ENCODE peak calls at places on chromosome 2, in seven cellular contexts. One of them, this sample, is unnamed.
A peak's percentile ranks its signal among the peaks of the same experiment; 100 is the strongest.

GRCh38 chr2:168025487-168026203 is 221.8 kb downstream of the STK39 start:
- DNase-seq in stimulated activated naive CD8-positive, alpha-beta T cell treated with anti-CD3 and anti-CD28 coated beads, Interleukin-15, amount 100 ng/mL, for 72 hours: no peak
- DNase-seq in neural crest cell: no peak
- DNase-seq in fibroblast of mammary gland: no peak
- DNase-seq in MM.1S: no peak
- DNase-seq in amygdala: no peak
- DNase-seq in T-helper 2 cell: no peak
- DNase-seq in this sample: no peak

GRCh38 chr2:203451011-203451410 is 84.1 kb downstream of the RAPH1 start:
- DNase-seq in fibroblast of mammary gland: no peak
- DNase-seq in T-helper 2 cell: no peak
- DNase-seq in amygdala: no peak
- DNase-seq in stimulated activated naive CD8-positive, alpha-beta T cell treated with anti-CD3 and anti-CD28 coated beads, Interleukin-15, amount 100 ng/mL, for 72 hours: no peak
- DNase-seq in neural crest cell: no peak
- DNase-seq in MM.1S: no peak
- DNase-seq in this sample: no peak

GRCh38 chr2:27779417-27780055 is 8.0 kb downstream of the MRPL33 start:
- DNase-seq in T-helper 2 cell: no peak
- DNase-seq in amygdala: no peak
- DNase-seq in fibroblast of mammary gland: no peak
- DNase-seq in MM.1S: no peak
- DNase-seq in stimulated activated naive CD8-positive, alpha-beta T cell treated with anti-CD3 and anti-CD28 coated beads, Interleukin-15, amount 100 ng/mL, for 72 hours: no peak
- DNase-seq in neural crest cell: no peak
- DNase-seq in this sample: no peak

GRCh38 chr2:189821953-189822748 is 37.9 kb downstream of the PMS1 start:
- DNase-seq in T-helper 2 cell: no peak
- DNase-seq in fibroblast of mammary gland: peak; percentile 61
- DNase-seq in MM.1S: no peak
- DNase-seq in amygdala: no peak
- DNase-seq in neural crest cell: no peak
- DNase-seq in stimulated activated naive CD8-positive, alpha-beta T cell treated with anti-CD3 and anti-CD28 coated beads, Interleukin-15, amount 100 ng/mL, for 72 hours: no peak
- DNase-seq in this sample: no peak

GRCh38 chr2:240131941-240132650 is 4.0 kb downstream of the COPS9 start:
- DNase-seq in neural crest cell: no peak
- DNase-seq in MM.1S: no peak
- DNase-seq in stimulated activated naive CD8-positive, alpha-beta T cell treated with anti-CD3 and anti-CD28 coated beads, Interleukin-15, amount 100 ng/mL, for 72 hours: no peak
- DNase-seq in T-helper 2 cell: no peak
- DNase-seq in amygdala: no peak
- DNase-seq in fibroblast of mammary gland: no peak
- DNase-seq in this sample: no peak

GRCh38 chr2:51085679-51086078 is 53.7 kb upstream of the NRXN1 start:
- DNase-seq in fibroblast of mammary gland: no peak
- DNase-seq in T-helper 2 cell: no peak
- DNase-seq in stimulated activated naive CD8-positive, alpha-beta T cell treated with anti-CD3 and anti-CD28 coated beads, Interleukin-15, amount 100 ng/mL, for 72 hours: no peak
- DNase-seq in amygdala: no peak
- DNase-seq in MM.1S: no peak
- DNase-seq in neural crest cell: no peak
- DNase-seq in this sample: no peak

GRCh38 chr2:120661551-120661950 is 74.1 kb upstream of the GLI2 start:
- DNase-seq in stimulated activated naive CD8-positive, alpha-beta T cell treated with anti-CD3 and anti-CD28 coated beads, Interleukin-15, amount 100 ng/mL, for 72 hours: no peak
- DNase-seq in MM.1S: no peak
- DNase-seq in neural crest cell: peak; percentile 67
- DNase-seq in amygdala: no peak
- DNase-seq in fibroblast of mammary gland: no peak
- DNase-seq in T-helper 2 cell: no peak
- DNase-seq in this sample: no peak

GRCh38 chr2:41735006-41735405 is 312.8 kb upstream of the PKDCC start:
- DNase-seq in MM.1S: no peak
- DNase-seq in T-helper 2 cell: no peak
- DNase-seq in stimulated activated naive CD8-positive, alpha-beta T cell treated with anti-CD3 and anti-CD28 coated beads, Interleukin-15, amount 100 ng/mL, for 72 hours: no peak
- DNase-seq in neural crest cell: no peak
- DNase-seq in amygdala: no peak
- DNase-seq in fibroblast of mammary gland: no peak
- DNase-seq in this sample: no peak

GRCh38 chr2:15855766-15856260 is 84.5 kb upstream of the MYCN start:
- DNase-seq in neural crest cell: no peak
- DNase-seq in fibroblast of mammary gland: no peak
- DNase-seq in MM.1S: no peak
- DNase-seq in stimulated activated naive CD8-positive, alpha-beta T cell treated with anti-CD3 and anti-CD28 coated beads, Interleukin-15, amount 100 ng/mL, for 72 hours: no peak
- DNase-seq in T-helper 2 cell: no peak
- DNase-seq in amygdala: no peak
- DNase-seq in this sample: no peak

GRCh38 chr2:237315170-237315880 is 98.6 kb downstream of the COL6A3 start:
- DNase-seq in T-helper 2 cell: no peak
- DNase-seq in amygdala: peak; percentile 12
- DNase-seq in fibroblast of mammary gland: peak; percentile 93
- DNase-seq in neural crest cell: peak; percentile 23
- DNase-seq in stimulated activated naive CD8-positive, alpha-beta T cell treated with anti-CD3 and anti-CD28 coated beads, Interleukin-15, amount 100 ng/mL, for 72 hours: no peak
- DNase-seq in MM.1S: no peak
- DNase-seq in this sample: no peak

GRCh38 chr2:207763308-207763707 is 6.4 kb downstream of the FZD5 start:
- DNase-seq in fibroblast of mammary gland: no peak
- DNase-seq in amygdala: no peak
- DNase-seq in stimulated activated naive CD8-positive, alpha-beta T cell treated with anti-CD3 and anti-CD28 coated beads, Interleukin-15, amount 100 ng/mL, for 72 hours: no peak
- DNase-seq in MM.1S: no peak
- DNase-seq in T-helper 2 cell: no peak
- DNase-seq in neural crest cell: no peak
- DNase-seq in this sample: no peak

GRCh38 chr2:30385327-30385726 is 61.7 kb upstream of the LCLAT1 start:
- DNase-seq in T-helper 2 cell: no peak
- DNase-seq in MM.1S: no peak
- DNase-seq in amygdala: no peak
- DNase-seq in fibroblast of mammary gland: peak; percentile 48
- DNase-seq in stimulated activated naive CD8-positive, alpha-beta T cell treated with anti-CD3 and anti-CD28 coated beads, Interleukin-15, amount 100 ng/mL, for 72 hours: no peak
- DNase-seq in neural crest cell: peak; percentile 45
- DNase-seq in this sample: no peak

GRCh38 chr2:73939419-73939818 is 12.7 kb downstream of the DGUOK start:
- DNase-seq in T-helper 2 cell: peak; percentile 45
- DNase-seq in amygdala: no peak
- DNase-seq in stimulated activated naive CD8-positive, alpha-beta T cell treated with anti-CD3 and anti-CD28 coated beads, Interleukin-15, amount 100 ng/mL, for 72 hours: peak; percentile 32
- DNase-seq in fibroblast of mammary gland: peak; percentile 86
- DNase-seq in MM.1S: no peak
- DNase-seq in neural crest cell: no peak
- DNase-seq in this sample: no peak

GRCh38 chr2:69483696-69484095 is 46.5 kb upstream of the NFU1 start:
- DNase-seq in amygdala: no peak
- DNase-seq in neural crest cell: no peak
- DNase-seq in fibroblast of mammary gland: no peak
- DNase-seq in stimulated activated naive CD8-positive, alpha-beta T cell treated with anti-CD3 and anti-CD28 coated beads, Interleukin-15, amount 100 ng/mL, for 72 hours: no peak
- DNase-seq in T-helper 2 cell: no peak
- DNase-seq in MM.1S: no peak
- DNase-seq in this sample: no peak

GRCh38 chr2:175883586-175884194 is 118.4 kb downstream of the LNPK start:
- DNase-seq in fibroblast of mammary gland: no peak
- DNase-seq in amygdala: no peak
- DNase-seq in stimulated activated naive CD8-positive, alpha-beta T cell treated with anti-CD3 and anti-CD28 coated beads, Interleukin-15, amount 100 ng/mL, for 72 hours: no peak
- DNase-seq in T-helper 2 cell: no peak
- DNase-seq in neural crest cell: no peak
- DNase-seq in MM.1S: no peak
- DNase-seq in this sample: no peak

GRCh38 chr2:196170202-196170680 is 1.1 kb downstream of the STK17B start:
- DNase-seq in T-helper 2 cell: peak; percentile 93
- DNase-seq in amygdala: no peak
- DNase-seq in stimulated activated naive CD8-positive, alpha-beta T cell treated with anti-CD3 and anti-CD28 coated beads, Interleukin-15, amount 100 ng/mL, for 72 hours: peak; percentile 76
- DNase-seq in MM.1S: peak; percentile 69
- DNase-seq in fibroblast of mammary gland: peak; percentile 79
- DNase-seq in neural crest cell: no peak
- DNase-seq in this sample: no peak

GRCh38 chr2:191705084-191705483 is 27.1 kb downstream of the NABP1 start:
- DNase-seq in MM.1S: no peak
- DNase-seq in T-helper 2 cell: no peak
- DNase-seq in stimulated activated naive CD8-positive, alpha-beta T cell treated with anti-CD3 and anti-CD28 coated beads, Interleukin-15, amount 100 ng/mL, for 72 hours: no peak
- DNase-seq in amygdala: no peak
- DNase-seq in fibroblast of mammary gland: no peak
- DNase-seq in neural crest cell: no peak
- DNase-seq in this sample: no peak

GRCh38 chr2:60299179-60299578 is 254.3 kb downstream of the BCL11A start:
- DNase-seq in neural crest cell: no peak
- DNase-seq in stimulated activated naive CD8-positive, alpha-beta T cell treated with anti-CD3 and anti-CD28 coated beads, Interleukin-15, amount 100 ng/mL, for 72 hours: no peak
- DNase-seq in fibroblast of mammary gland: no peak
- DNase-seq in T-helper 2 cell: no peak
- DNase-seq in MM.1S: no peak
- DNase-seq in amygdala: no peak
- DNase-seq in this sample: no peak

GRCh38 chr2:18548618-18549017 is 11.8 kb downstream of the RDH14 start:
- DNase-seq in MM.1S: no peak
- DNase-seq in fibroblast of mammary gland: no peak
- DNase-seq in stimulated activated naive CD8-positive, alpha-beta T cell treated with anti-CD3 and anti-CD28 coated beads, Interleukin-15, amount 100 ng/mL, for 72 hours: no peak
- DNase-seq in neural crest cell: no peak
- DNase-seq in T-helper 2 cell: no peak
- DNase-seq in amygdala: no peak
- DNase-seq in this sample: no peak

GRCh38 chr2:109411648-109412325 is 202.0 kb downstream of the SEPTIN10 start:
- DNase-seq in MM.1S: no peak
- DNase-seq in neural crest cell: no peak
- DNase-seq in amygdala: no peak
- DNase-seq in fibroblast of mammary gland: no peak
- DNase-seq in T-helper 2 cell: no peak
- DNase-seq in stimulated activated naive CD8-positive, alpha-beta T cell treated with anti-CD3 and anti-CD28 coated beads, Interleukin-15, amount 100 ng/mL, for 72 hours: no peak
- DNase-seq in this sample: no peak

GRCh38 chr2:73292316-73292905 is 937 bp downstream of the EGR4 start:
- DNase-seq in neural crest cell: no peak
- DNase-seq in MM.1S: no peak
- DNase-seq in T-helper 2 cell: no peak
- DNase-seq in stimulated activated naive CD8-positive, alpha-beta T cell treated with anti-CD3 and anti-CD28 coated beads, Interleukin-15, amount 100 ng/mL, for 72 hours: no peak
- DNase-seq in fibroblast of mammary gland: no peak
- DNase-seq in amygdala: no peak
- DNase-seq in this sample: no peak

GRCh38 chr2:175536059-175536458 is 354.5 kb upstream of the ATP5MC3 start:
- DNase-seq in stimulated activated naive CD8-positive, alpha-beta T cell treated with anti-CD3 and anti-CD28 coated beads, Interleukin-15, amount 100 ng/mL, for 72 hours: no peak
- DNase-seq in MM.1S: no peak
- DNase-seq in T-helper 2 cell: no peak
- DNase-seq in neural crest cell: no peak
- DNase-seq in amygdala: no peak
- DNase-seq in fibroblast of mammary gland: no peak
- DNase-seq in this sample: no peak

GRCh38 chr2:197028230-197028629 is 101.7 kb upstream of the PGAP1 start:
- DNase-seq in neural crest cell: no peak
- DNase-seq in T-helper 2 cell: no peak
- DNase-seq in stimulated activated naive CD8-positive, alpha-beta T cell treated with anti-CD3 and anti-CD28 coated beads, Interleukin-15, amount 100 ng/mL, for 72 hours: no peak
- DNase-seq in amygdala: no peak
- DNase-seq in fibroblast of mammary gland: peak; percentile 75
- DNase-seq in MM.1S: no peak
- DNase-seq in this sample: no peak

GRCh38 chr2:57890993-57891688 is 155.5 kb upstream of the VRK2 start:
- DNase-seq in MM.1S: no peak
- DNase-seq in amygdala: no peak
- DNase-seq in T-helper 2 cell: no peak
- DNase-seq in stimulated activated naive CD8-positive, alpha-beta T cell treated with anti-CD3 and anti-CD28 coated beads, Interleukin-15, amount 100 ng/mL, for 72 hours: no peak
- DNase-seq in neural crest cell: no peak
- DNase-seq in fibroblast of mammary gland: no peak
- DNase-seq in this sample: no peak

GRCh38 chr2:196220671-196221070 is 49.3 kb upstream of the STK17B start:
- DNase-seq in T-helper 2 cell: peak; percentile 47
- DNase-seq in amygdala: no peak
- DNase-seq in fibroblast of mammary gland: no peak
- DNase-seq in MM.1S: no peak
- DNase-seq in stimulated activated naive CD8-positive, alpha-beta T cell treated with anti-CD3 and anti-CD28 coated beads, Interleukin-15, amount 100 ng/mL, for 72 hours: no peak
- DNase-seq in neural crest cell: no peak
- DNase-seq in this sample: no peak

GRCh38 chr2:169276045-169276444 is 86.3 kb downstream of the LRP2 start:
- DNase-seq in T-helper 2 cell: peak; percentile 1
- DNase-seq in MM.1S: peak; percentile 59
- DNase-seq in fibroblast of mammary gland: peak; percentile 1
- DNase-seq in neural crest cell: no peak
- DNase-seq in stimulated activated naive CD8-positive, alpha-beta T cell treated with anti-CD3 and anti-CD28 coated beads, Interleukin-15, amount 100 ng/mL, for 72 hours: no peak
- DNase-seq in amygdala: no peak
- DNase-seq in this sample: no peak

GRCh38 chr2:240885566-240885965 is 10.4 kb downstream of the MAB21L4 start:
- DNase-seq in T-helper 2 cell: no peak
- DNase-seq in fibroblast of mammary gland: no peak
- DNase-seq in neural crest cell: no peak
- DNase-seq in amygdala: no peak
- DNase-seq in stimulated activated naive CD8-positive, alpha-beta T cell treated with anti-CD3 and anti-CD28 coated beads, Interleukin-15, amount 100 ng/mL, for 72 hours: no peak
- DNase-seq in MM.1S: no peak
- DNase-seq in this sample: no peak

GRCh38 chr2:199975297-199975895 is 20.0 kb downstream of the MAIP1 start:
- DNase-seq in fibroblast of mammary gland: peak; percentile 48
- DNase-seq in stimulated activated naive CD8-positive, alpha-beta T cell treated with anti-CD3 and anti-CD28 coated beads, Interleukin-15, amount 100 ng/mL, for 72 hours: no peak
- DNase-seq in neural crest cell: no peak
- DNase-seq in MM.1S: no peak
- DNase-seq in amygdala: no peak
- DNase-seq in T-helper 2 cell: no peak
- DNase-seq in this sample: no peak

GRCh38 chr2:1633092-1633721 is 111.1 kb downstream of the PXDN start:
- DNase-seq in fibroblast of mammary gland: no peak
- DNase-seq in MM.1S: no peak
- DNase-seq in amygdala: no peak
- DNase-seq in stimulated activated naive CD8-positive, alpha-beta T cell treated with anti-CD3 and anti-CD28 coated beads, Interleukin-15, amount 100 ng/mL, for 72 hours: no peak
- DNase-seq in neural crest cell: no peak
- DNase-seq in T-helper 2 cell: no peak
- DNase-seq in this sample: no peak